ENCODE peak calls at places on chromosomes 16 and 17, in seven cellular contexts. S is mesenchymal stem cell, K is GM23338, O is suprapubic skin, J is A549, D is heart right ventricle, T is OCI-LY7. X is an unnamed sample. For H3K4me1, the result is how much of the 10 kb centered on the place peaks cover.

GRCh38 chr17:721540-721937 is 6.9 kb upstream of the VPS53 start:
- DNase-seq in K (no peak), D (no peak), T (no peak), O (no peak), S (no peak), J (no peak), X (no peak)

GRCh38 chr17:58330997-58331814 is 2.6 kb upstream of the TSPOAP1 start:
- DNase-seq in K (peak), J (no peak), S (no peak), O (no peak), T (peak), D (no peak), X (peak)

GRCh38 chr16:15770107-15770506 is 86.7 kb downstream of the MYH11 start:
- DNase-seq in J (no peak), K (no peak), S (no peak), D (peak), O (no peak), T (no peak), X (no peak)

GRCh38 chr17:34161600-34161999 is 93.5 kb upstream of the CCL2 start:
- DNase-seq in T (no peak), O (no peak), J (no peak), K (no peak), S (no peak), D (no peak), X (no peak)

GRCh38 chr17:10077561-10078299 is 120.7 kb downstream of the GAS7 start:
- DNase-seq in S (no peak), J (no peak), O (no peak), D (no peak), T (no peak), K (no peak), X (no peak)

GRCh38 chr17:60154616-60155426 is 5.0 kb downstream of the CA4 start:
- DNase-seq in D (peak), K (peak), J (no peak), O (peak), S (no peak), T (no peak), X (peak)

GRCh38 chr16:87828071-87828971 is 41.0 kb downstream of the SLC7A5 start:
- DNase-seq in S (no peak), T (peak), D (no peak), K (no peak), J (peak), O (no peak), X (no peak)

GRCh38 chr17:44149750-44150329 is 8.1 kb downstream of the HROB start:
- DNase-seq in J (no peak), D (no peak), S (no peak), K (no peak), T (no peak), O (no peak), X (no peak)

GRCh38 chr16:386641-387156 is 4.9 kb upstream of the PGAP6 start:
- DNase-seq in O (no peak), J (no peak), S (peak), K (no peak), T (no peak), D (no peak), X (no peak)

GRCh38 chr16:27620533-27620932 is 70.6 kb downstream of the KATNIP start:
- DNase-seq in S (no peak), D (no peak), K (no peak), O (no peak), T (no peak), J (no peak), X (no peak)

GRCh38 chr17:46774108-46774737 is 44.3 kb downstream of the WNT3 start:
- DNase-seq in O (peak), K (no peak), S (no peak), D (no peak), J (peak), T (no peak), X (no peak)

GRCh38 chr16:53052519-53053501 is at the start of gene CHD9NB:
- DNase-seq in D (no peak), T (no peak), S (peak), K (no peak), O (no peak), J (peak), X (no peak)

GRCh38 chr17:29914819-29915537 is 15.1 kb downstream of the SSH2 start:
- DNase-seq in J (no peak), O (no peak), T (no peak), S (no peak), D (no peak), K (no peak), X (no peak)

GRCh38 chr16:26951950-26952349 is 114.8 kb upstream of the C16orf82 start:
- DNase-seq in O (no peak), D (no peak), S (no peak), K (no peak), T (no peak), J (no peak), X (no peak)

GRCh38 chr17:35286120-35286781 is 43.4 kb downstream of the SLFN5 start:
- DNase-seq in D (no peak), K (peak), O (no peak), S (no peak), J (no peak), T (no peak), X (no peak)

GRCh38 chr16:55488306-55488705 is 9.3 kb downstream of the MMP2 start:
- DNase-seq in O (peak), S (no peak), T (no peak), K (no peak), D (no peak), J (no peak), X (no peak)

GRCh38 chr17:35423761-35424160 is 8.5 kb downstream of the SLFN12 start:
- DNase-seq in J (no peak), D (no peak), S (peak), O (no peak), T (no peak), K (no peak), X (no peak)

GRCh38 chr17:5181509-5182305 is 10.0 kb downstream of the ZNF594 start:
- DNase-seq in J (no peak), K (no peak), T (no peak), O (no peak), D (no peak), S (no peak), X (no peak)

GRCh38 chr17:51018541-51018940 is 102.1 kb downstream of the SPAG9 start:
- DNase-seq in K (no peak), D (no peak), J (no peak), O (no peak), T (no peak), S (no peak), X (no peak)

GRCh38 chr17:54891176-54891821 is 9.4 kb upstream of the TOM1L1 start:
- DNase-seq in O (no peak), T (peak), J (peak), D (peak), K (peak), S (peak), X (no peak)

GRCh38 chr17:67481808-67482207 is 104.7 kb downstream of the PITPNC1 start:
- DNase-seq in J (no peak), T (no peak), D (no peak), K (no peak), O (no peak), S (peak), X (no peak)

GRCh38 chr17:71192848-71193247 is 928.0 kb upstream of the SOX9 start:
- DNase-seq in K (no peak), D (no peak), J (no peak), T (no peak), S (peak), O (no peak), X (no peak)

GRCh38 chr17:81160306-81160705 is 5.0 kb upstream of the PVALEF start:
- DNase-seq in O (no peak), S (no peak), K (no peak), J (no peak), D (peak), T (no peak), X (peak)

GRCh38 chr16:30379165-30379783 is 3.1 kb downstream of the SEPTIN1 start:
- DNase-seq in T (no peak), O (no peak), J (no peak), D (no peak), K (no peak), S (no peak), X (peak)

GRCh38 chr17:39927928-39928867 is 666 bp downstream of the LRRC3C start:
- DNase-seq in K (peak), O (peak), D (peak), T (no peak), J (peak), S (peak), X (peak)

GRCh38 chr17:28407130-28407973 is 1.3 kb upstream of the SLC46A1 start:
- DNase-seq in O (no peak), T (no peak), J (no peak), D (no peak), K (peak), S (no peak), X (no peak)

GRCh38 chr17:60832206-60832605 is 154.6 kb downstream of the BCAS3 start:
- DNase-seq in D (no peak), T (no peak), S (no peak), J (no peak), K (no peak), O (no peak), X (no peak)

GRCh38 chr16:49150341-49150740 is 131.3 kb downstream of the CBLN1 start:
- DNase-seq in J (no peak), S (no peak), D (no peak), O (no peak), K (no peak), T (peak), X (no peak)

GRCh38 chr16:79210629-79211028 is 389.9 kb downstream of the MAF start:
- DNase-seq in O (no peak), D (no peak), J (no peak), K (no peak), S (no peak), T (no peak), X (no peak)

GRCh38 chr17:57619061-57619937 is 125.8 kb downstream of the CCDC182 start:
- DNase-seq in O (no peak), T (no peak), K (no peak), S (peak), D (no peak), J (no peak), X (peak)

GRCh38 chr16:85927326-85927725 is 28.4 kb downstream of the IRF8 start:
- DNase-seq in K (no peak), T (no peak), D (no peak), J (no peak), S (no peak), O (no peak), X (no peak)
- H3K4me1 ChIP-seq in K (under half), T (under half), D (under half), J (under half), S (under half), O (under half), X (under half)

GRCh38 chr16:89446975-89447293 is 43.4 kb downstream of the ANKRD11 start:
- DNase-seq in T (no peak), D (no peak), S (no peak), O (no peak), J (no peak), K (no peak), X (no peak)

GRCh38 chr16:89448656-89449055 is 41.7 kb downstream of the ANKRD11 start:
- DNase-seq in S (no peak), K (no peak), T (no peak), J (no peak), O (no peak), D (peak), X (peak)

GRCh38 chr16:89450537-89450936 is 39.8 kb downstream of the ANKRD11 start:
- DNase-seq in J (no peak), D (no peak), K (no peak), T (no peak), S (no peak), O (no peak), X (no peak)

GRCh38 chr16:89452241-89452640 is 38.1 kb downstream of the ANKRD11 start:
- DNase-seq in J (no peak), K (no peak), D (no peak), S (no peak), O (no peak), T (no peak), X (no peak)

GRCh38 chr16:89449726-89450335 is 40.5 kb downstream of the ANKRD11 start:
- DNase-seq in T (peak), D (no peak), S (peak), O (no peak), K (no peak), J (no peak), X (no peak)
- H3K4me1 ChIP-seq in T (half or more), D (half or more), S (under half), O (half or more), K (under half), J (half or more), X (half or more)

GRCh38 chr16:68082596-68083238 is 2.5 kb upstream of the NFATC3 start:
- DNase-seq in T (no peak), D (no peak), J (no peak), S (no peak), O (no peak), K (no peak), X (no peak)

GRCh38 chr16:68077866-68078725 is 7.1 kb upstream of the NFATC3 start:
- DNase-seq in T (no peak), K (no peak), O (no peak), J (no peak), S (no peak), D (no peak), X (no peak)

GRCh38 chr16:68081796-68082567 is 3.2 kb upstream of the NFATC3 start:
- DNase-seq in O (no peak), D (no peak), T (no peak), J (no peak), S (no peak), K (no peak), X (no peak)

GRCh38 chr16:68078726-68079615 is 6.2 kb upstream of the NFATC3 start:
- DNase-seq in D (no peak), O (no peak), S (no peak), T (no peak), J (no peak), K (no peak), X (no peak)

DNA sequence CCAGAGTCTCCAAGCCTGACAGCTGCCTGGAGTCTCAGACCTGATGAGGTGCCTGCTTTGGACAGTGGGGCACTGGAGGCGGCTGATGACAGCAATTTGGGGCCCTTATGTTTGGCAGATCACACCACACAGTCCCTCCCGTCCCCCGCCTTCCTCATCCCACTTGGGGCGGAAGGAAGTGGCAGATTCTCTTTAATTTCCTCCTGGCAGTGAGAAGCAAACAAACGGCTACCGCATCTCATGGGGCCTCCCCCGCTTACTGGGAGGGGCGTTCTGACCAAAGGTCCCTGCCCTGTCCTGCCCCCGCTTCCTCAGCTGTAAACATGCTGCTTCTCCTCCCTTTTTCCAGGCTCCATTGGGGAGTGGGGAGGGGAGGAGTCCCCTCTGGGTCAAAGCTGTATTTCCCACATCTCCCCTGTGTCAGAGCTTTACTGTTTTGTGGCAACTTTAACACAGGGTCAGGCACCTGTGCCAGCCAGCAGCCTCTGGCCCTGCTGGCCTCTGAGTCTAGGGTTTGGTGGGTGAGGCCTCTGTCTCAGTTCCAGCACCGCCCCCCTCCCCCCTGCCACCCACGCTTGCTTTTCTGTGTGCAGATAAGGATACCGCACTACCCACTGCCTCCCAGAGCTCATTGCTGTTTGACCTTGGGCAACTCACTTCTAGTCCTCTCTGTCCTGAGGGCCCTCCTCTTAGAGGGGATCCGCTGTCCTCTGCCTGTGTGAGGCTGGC is 5.4 kb upstream of the NFATC3 start:
- DNase-seq in O (peak), K (no peak), D (peak), J (no peak), S (peak), T (peak), X (peak)
- H3K4me1 ChIP-seq in O (half or more), K (under half), D (half or more), J (under half), S (under half), T (half or more), X (half or more)

GRCh38 chr16:57887711-57888110 is 83.2 kb downstream of the CNGB1 start:
- DNase-seq in T (no peak), J (no peak), K (no peak), D (no peak), O (no peak), S (no peak), X (no peak)
- H3K4me1 ChIP-seq in T (under half), J (under half), K (under half), D (under half), O (under half), S (under half), X (under half)

GRCh38 chr17:1764274-1764673 is 2.4 kb downstream of the SERPINF1 start:
- DNase-seq in J (no peak), D (peak), K (no peak), O (peak), S (peak), T (no peak), X (peak)

GRCh38 chr17:1767358-1767757 is 5.5 kb downstream of the SERPINF1 start:
- DNase-seq in J (no peak), T (no peak), O (no peak), K (no peak), S (no peak), D (no peak), X (no peak)

GRCh38 chr17:1762906-1763829 is 1.3 kb downstream of the SERPINF1 start:
- DNase-seq in T (no peak), J (peak), K (peak), S (peak), O (peak), D (peak), X (no peak)

GRCh38 chr17:1765576-1765975 is 3.7 kb downstream of the SERPINF1 start:
- DNase-seq in J (no peak), S (no peak), K (no peak), T (no peak), O (no peak), D (no peak), X (no peak)

GRCh38 chr17:1766382-1767135 is 4.7 kb downstream of the SERPINF1 start:
- DNase-seq in K (no peak), J (no peak), D (no peak), O (no peak), S (no peak), T (no peak), X (no peak)
- H3K4me1 ChIP-seq in K (under half), J (under half), D (under half), O (half or more), S (under half), T (under half), X (under half)

GRCh38 chr17:17915183-17915582 is 57.0 kb downstream of the TOM1L2 start:
- DNase-seq in J (no peak), K (no peak), S (no peak), D (no peak), O (no peak), T (no peak), X (no peak)

GRCh38 chr17:17913695-17914332 is 58.4 kb downstream of the TOM1L2 start:
- DNase-seq in D (peak), S (peak), T (peak), O (peak), J (peak), K (no peak), X (peak)

GRCh38 chr17:17921192-17922082 is 50.8 kb downstream of the TOM1L2 start:
- DNase-seq in S (peak), D (peak), K (peak), O (no peak), J (peak), T (no peak), X (no peak)

GRCh38 chr17:17919169-17920107 is 52.8 kb downstream of the TOM1L2 start:
- DNase-seq in T (peak), O (no peak), J (peak), K (peak), S (peak), D (peak), X (peak)

DNA sequence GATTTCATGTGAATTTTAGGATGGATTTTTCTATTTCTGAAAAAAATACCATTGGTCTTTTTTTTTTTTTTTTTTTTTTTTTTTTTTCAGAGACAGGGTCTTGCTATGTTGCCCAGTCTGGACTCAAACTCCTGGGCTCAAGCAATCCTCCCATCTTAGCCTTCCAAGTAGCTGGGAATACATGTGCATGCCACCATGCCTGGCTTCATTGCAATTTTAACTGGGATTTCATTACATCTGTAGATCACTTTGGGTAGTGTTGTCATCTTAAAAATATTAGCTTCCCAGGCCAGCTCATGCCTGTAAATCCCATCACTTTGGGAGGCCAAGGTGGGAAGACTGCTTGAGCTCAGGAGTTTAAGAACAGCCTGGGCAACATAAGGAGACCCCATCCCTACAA is 54.8 kb downstream of the TOM1L2 start:
- DNase-seq in O (no peak), S (no peak), J (no peak), D (no peak), K (no peak), T (no peak), X (no peak)
- H3K4me1 ChIP-seq in O (half or more), S (under half), J (half or more), D (half or more), K (under half), T (under half), X (under half)